ENCODE peak calls at places on chromosomes 7 and 10, in five cellular contexts. Y is uterus, V is skeletal muscle cell, R is adipocyte, J is nephron progenitor cell. D is an unnamed sample.
A peak's percentile ranks its signal among the peaks of the same experiment; 100 is the strongest.

GRCh38 chr7:22001345-22002004 is 55.8 kb upstream of the CDCA7L start:
- DNase-seq in J (peak; percentile 26), R (peak; percentile 85), V (peak; percentile 35), Y (no peak), D (peak; percentile 11)

GRCh38 chr7:2730846-2731770 is 43.1 kb downstream of the AMZ1 start:
- DNase-seq in V (no peak), Y (peak; percentile 14), J (no peak), R (no peak), D (no peak)

GRCh38 chr7:85023066-85023687 is 163.7 kb downstream of the SEMA3D start:
- DNase-seq in Y (no peak), J (peak; percentile 35), R (peak; percentile 84), V (no peak), D (no peak)

GRCh38 chr10:34254596-34254995 is 560.5 kb downstream of the PARD3 start:
- DNase-seq in Y (no peak), J (no peak), V (peak; percentile 46), R (peak; percentile 36), D (no peak)

GRCh38 chr7:56062382-56062781 is 1.7 kb upstream of the SUMF2 start:
- DNase-seq in Y (no peak), J (no peak), R (peak; percentile 58), V (no peak), D (no peak)

GRCh38 chr7:123580406-123581161 is 21.0 kb upstream of the ASB15 start:
- DNase-seq in V (no peak), J (peak; percentile 11), R (peak; percentile 79), Y (no peak), D (peak; percentile 8)

GRCh38 chr7:97835296-97836138 is 36.7 kb downstream of the ASNS start:
- DNase-seq in V (peak; percentile 17), R (peak; percentile 86), Y (peak; percentile 26), J (peak; percentile 75), D (no peak)

GRCh38 chr7:101664893-101665471 is 35.9 kb upstream of the MYL10 start:
- DNase-seq in J (no peak), Y (no peak), V (no peak), R (no peak), D (no peak)

GRCh38 chr7:43164757-43165156 is 52.3 kb downstream of the HECW1 start:
- DNase-seq in Y (no peak), R (peak; percentile 85), V (peak; percentile 95), J (no peak), D (peak; percentile 87)

GRCh38 chr7:7017707-7018265 is 164.6 kb upstream of the C1GALT1 start:
- DNase-seq in R (no peak), J (no peak), V (no peak), Y (no peak), D (no peak)

GRCh38 chr10:74292871-74293427 is 141.9 kb downstream of the ADK start:
- DNase-seq in J (peak; percentile 11), Y (no peak), V (peak; percentile 27), R (no peak), D (no peak)

GRCh38 chr10:48501806-48502771 is 102.8 kb downstream of the ARHGAP22 start:
- DNase-seq in Y (no peak), V (no peak), R (no peak), J (no peak), D (no peak)

GRCh38 chr10:79286318-79286951 is 60.8 kb upstream of the PPIF start:
- DNase-seq in Y (peak; percentile 63), J (no peak), V (no peak), R (no peak), D (peak; percentile 88)

D was measured in brain pericyte.